ENCODE peak calls at places on chromosomes 11 and 22, in ten cellular contexts. S is HCEC 1CT; Q is fibroblast of the aortic adventitia; C is posterior vena cava; B is hippocampal formation; O is activated naive CD8-positive, alpha-beta T cell treated with anti-CD3 and anti-CD28 coated beads, Interleukin-2, amount 50 U/mL, for 24 hours; X is nucleus accumbens; E is T-cell; F is NCI-H2081; K is CD4-positive, alpha-beta memory T cell. D is an unnamed sample.
A peak's percentile ranks its signal among the peaks of the same experiment; 100 is the strongest.

GRCh38 chr11:31160504-31161422 is 208.8 kb downstream of the DCDC1 start:
- DNase-seq in E (no peak), F (peak; percentile 98), B (no peak), O (no peak), S (no peak), Q (no peak), X (no peak), C (no peak), K (no peak), D (no peak)

GRCh38 chr11:121141051-121141450 is 40.0 kb downstream of the TECTA start:
- DNase-seq in C (no peak), E (no peak), K (no peak), Q (no peak), O (no peak), B (no peak), X (no peak), F (no peak), S (peak; percentile 4), D (no peak)

GRCh38 chr11:19076744-19077589 is 16.4 kb upstream of the MRGPRX2 start:
- DNase-seq in F (peak; percentile 39), B (peak; percentile 25), O (peak; percentile 66), C (peak; percentile 84), S (peak; percentile 24), K (peak; percentile 54), Q (peak; percentile 55), E (peak; percentile 15), X (no peak), D (peak; percentile 41)

GRCh38 chr11:2930705-2931415 is 1.6 kb upstream of the PHLDA2 start:
- DNase-seq in E (no peak), K (peak; percentile 30), X (no peak), Q (peak; percentile 11), F (peak; percentile 54), B (no peak), S (peak; percentile 28), O (peak; percentile 68), C (peak; percentile 87), D (peak; percentile 58)

GRCh38 chr11:15867886-15868285 is 488.5 kb downstream of the SOX6 start:
- DNase-seq in Q (no peak), X (no peak), B (no peak), O (no peak), S (no peak), E (no peak), F (no peak), C (no peak), K (no peak), D (no peak)

GRCh38 chr22:19937616-19938473 is 3.7 kb upstream of the COMT start:
- DNase-seq in F (no peak), S (no peak), B (no peak), O (no peak), K (no peak), X (no peak), Q (peak; percentile 21), C (peak; percentile 30), E (no peak), D (no peak)

GRCh38 chr11:16430674-16431073 is 74.3 kb upstream of the SOX6 start:
- DNase-seq in O (no peak), B (no peak), F (no peak), E (no peak), Q (no peak), K (no peak), S (no peak), C (no peak), X (no peak), D (no peak)

GRCh38 chr22:27952091-27952490 is 33.0 kb upstream of the PITPNB start:
- DNase-seq in E (no peak), X (no peak), K (no peak), Q (peak; percentile 79), S (peak; percentile 60), O (no peak), C (no peak), F (no peak), B (no peak), D (no peak)

GRCh38 chr11:91513734-91514133 is 710.9 kb upstream of the FAT3 start:
- DNase-seq in K (no peak), C (no peak), S (peak; percentile 2), X (no peak), Q (no peak), O (no peak), B (no peak), E (no peak), F (no peak), D (no peak)

GRCh38 chr11:119373917-119374631 is 7.4 kb downstream of the USP2 start:
- DNase-seq in O (peak; percentile 53), K (peak; percentile 33), F (peak; percentile 72), X (no peak), C (peak; percentile 92), E (no peak), S (peak; percentile 72), B (peak; percentile 87), Q (peak; percentile 80), D (peak; percentile 57)

GRCh38 chr11:27357250-27357649 is 5.8 kb downstream of the CCDC34 start:
- DNase-seq in E (no peak), C (no peak), S (no peak), X (no peak), O (no peak), F (peak; percentile 87), B (no peak), Q (no peak), K (no peak), D (peak; percentile 19)

GRCh38 chr11:57348636-57349323 is 10.6 kb downstream of the P2RX3 start:
- DNase-seq in F (no peak), Q (no peak), B (no peak), K (no peak), O (no peak), C (peak; percentile 66), E (no peak), X (no peak), S (peak; percentile 44), D (no peak)

GRCh38 chr11:116506446-116506845 is 266.3 kb downstream of the BUD13 start:
- DNase-seq in C (no peak), Q (no peak), F (peak; percentile 37), E (no peak), X (no peak), B (no peak), K (no peak), O (no peak), S (no peak), D (no peak)

GRCh38 chr11:107770546-107770945 is 58.7 kb upstream of the SLN start:
- DNase-seq in O (no peak), S (peak; percentile 27), K (no peak), Q (no peak), C (no peak), F (no peak), X (no peak), E (no peak), B (peak; percentile 19), D (no peak)

GRCh38 chr11:36744375-36745168 is 146.5 kb upstream of the RAG2 start:
- DNase-seq in K (peak; percentile 18), O (peak; percentile 73), S (peak; percentile 53), F (peak; percentile 72), B (peak; percentile 14), X (no peak), E (peak; percentile 27), Q (peak; percentile 77), C (peak; percentile 90), D (no peak)

GRCh38 chr22:23263651-23264555 is 83.6 kb downstream of the BCR start:
- DNase-seq in X (no peak), S (no peak), Q (no peak), C (no peak), E (peak; percentile 75), F (no peak), K (peak; percentile 35), B (no peak), O (peak; percentile 25), D (no peak)

GRCh38 chr22:44566911-44567310 is 68.9 kb upstream of the RTL6 start:
- DNase-seq in E (no peak), F (no peak), B (no peak), O (no peak), Q (no peak), S (no peak), X (no peak), C (no peak), K (no peak), D (no peak)

GRCh38 chr22:19717181-19717580 is 2.9 kb downstream of the SEPTIN5 start:
- DNase-seq in F (no peak), Q (no peak), O (no peak), C (no peak), B (no peak), E (no peak), S (no peak), X (no peak), K (no peak), D (no peak)

GRCh38 chr11:7571640-7572000 is 57.8 kb downstream of the PPFIBP2 start:
- DNase-seq in B (peak; percentile 75), F (peak; percentile 60), K (no peak), X (no peak), C (peak; percentile 84), O (peak; percentile 36), Q (peak; percentile 82), S (peak; percentile 60), E (no peak), D (peak; percentile 45)

GRCh38 chr22:42714768-42715430 is 5.8 kb downstream of the A4GALT start:
- DNase-seq in O (no peak), F (no peak), E (no peak), B (no peak), K (no peak), S (no peak), C (no peak), X (no peak), Q (peak; percentile 24), D (no peak)